ENCODE peak calls at places on chromosomes 1 and 21, in four cellular contexts. A is heart right ventricle, J is Peyer's patch, T is ovary. I is an unnamed sample. For H3K4me1, the result is how much of the 10 kb centered on the place peaks cover.

GRCh38 chr1:117096871-117097842 is 24.4 kb downstream of the TRIM45 start:
- DNase-seq in A (no peak), J (no peak), T (no peak), I (no peak)

GRCh38 chr1:198018529-198018928 is 101.4 kb downstream of the LHX9 start:
- DNase-seq in A (no peak), J (no peak), T (no peak), I (no peak)

GRCh38 chr1:110880708-110881374 is 7.9 kb downstream of the CD53 start:
- DNase-seq in A (no peak), J (no peak), T (no peak), I (no peak)

GRCh38 chr1:155940993-155941844 is at the start of gene RXFP4:
- DNase-seq in A (no peak), J (peak), T (no peak), I (no peak)

GRCh38 chr1:104780470-104781078 is 1030.9 kb downstream of the AMY1C start:
- DNase-seq in A (no peak), J (peak), T (no peak), I (no peak)

GRCh38 chr1:79716481-79716880 is 710.0 kb upstream of the ADGRL4 start:
- DNase-seq in A (no peak), J (no peak), T (no peak), I (no peak)

GRCh38 chr1:145979746-145980435 is 15.4 kb downstream of the POLR3GL start:
- DNase-seq in A (no peak), J (peak), T (no peak), I (no peak)

GRCh38 chr1:197029749-197030148 is 37.3 kb downstream of the F13B start:
- DNase-seq in A (no peak), J (no peak), T (no peak), I (no peak)

GRCh38 chr1:98385691-98386090 is 275.8 kb upstream of the SNX7 start:
- DNase-seq in A (no peak), J (no peak), T (no peak), I (no peak)

GRCh38 chr1:229064320-229064908 is 206.5 kb upstream of the RAB4A start:
- DNase-seq in A (no peak), J (no peak), T (no peak), I (no peak)

GRCh38 chr1:198157241-198157846 is 546 bp downstream of the NEK7 start:
- DNase-seq in A (peak), J (peak), T (peak), I (peak)

GRCh38 chr21:22516230-22516629 is 1518.0 kb downstream of the NCAM2 start:
- DNase-seq in A (no peak), J (no peak), T (no peak), I (no peak)

GRCh38 chr1:15948600-15949452 is 27.1 kb downstream of the ZBTB17 start:
- DNase-seq in A (peak), J (peak), T (peak), I (peak)

GRCh38 chr1:67479146-67479891 is 49.1 kb upstream of the SERBP1 start:
- DNase-seq in A (peak), J (no peak), T (peak), I (peak)

GRCh38 chr1:73635021-73635420 is 563.0 kb downstream of the LRRIQ3 start:
- DNase-seq in A (no peak), J (no peak), T (no peak), I (no peak)

GRCh38 chr1:60541831-60542532 is 468.4 kb upstream of the C1orf87 start:
- DNase-seq in A (no peak), J (no peak), T (no peak), I (no peak)

GRCh38 chr1:94122201-94122970 is 1.4 kb upstream of the ABCA4 start:
- DNase-seq in A (no peak), J (no peak), T (no peak), I (no peak)

GRCh38 chr1:225815526-225816178 is 5.7 kb downstream of the EPHX1 start:
- DNase-seq in A (no peak), J (no peak), T (no peak), I (no peak)

GRCh38 chr21:16304189-16304588 is 574.4 kb downstream of the USP25 start:
- DNase-seq in A (no peak), J (no peak), T (no peak), I (no peak)

GRCh38 chr1:43932786-43933385 is 715 bp upstream of the ARTN start:
- DNase-seq in A (no peak), J (no peak), T (no peak), I (no peak)

GRCh38 chr1:49197081-49197480 is 420.4 kb upstream of the BEND5 start:
- DNase-seq in A (no peak), J (no peak), T (no peak), I (no peak)

GRCh38 chr21:38306407-38306806 is 49.6 kb downstream of the KCNJ15 start:
- DNase-seq in A (no peak), J (no peak), T (no peak), I (no peak)

GRCh38 chr1:31571340-31572295 is 4.7 kb upstream of the TINAGL1 start:
- DNase-seq in A (no peak), J (peak), T (no peak), I (no peak)

GRCh38 chr21:37874481-37874880 is 41.8 kb downstream of the KCNJ6 start:
- DNase-seq in A (no peak), J (no peak), T (no peak), I (no peak)

GRCh38 chr1:183834568-183834967 is 29.6 kb downstream of the RGL1 start:
- DNase-seq in A (no peak), J (no peak), T (peak), I (no peak)

GRCh38 chr1:202086579-202087350 is 36.0 kb upstream of the GPR37L1 start:
- DNase-seq in A (no peak), J (peak), T (no peak), I (no peak)

GRCh38 chr1:169884616-169885015 is 9.1 kb downstream of the SCYL3 start:
- DNase-seq in A (no peak), J (no peak), T (no peak), I (no peak)

GRCh38 chr1:5718716-5719632 is 273.3 kb downstream of the NPHP4 start:
- DNase-seq in A (no peak), J (no peak), T (no peak), I (no peak)

GRCh38 chr1:38512789-38513188 is 346.8 kb downstream of the RRAGC start:
- DNase-seq in A (no peak), J (no peak), T (no peak), I (no peak)

GRCh38 chr1:82226198-82226505 is 425.4 kb downstream of the ADGRL2 start:
- DNase-seq in A (no peak), J (no peak), T (no peak), I (no peak)

GRCh38 chr1:61455400-61455799 is 269.5 kb downstream of the TM2D1 start:
- DNase-seq in A (no peak), J (no peak), T (no peak), I (no peak)

GRCh38 chr1:11794446-11795237 is 11.1 kb downstream of the MTHFR start:
- DNase-seq in A (no peak), J (no peak), T (no peak), I (no peak)

GRCh38 chr1:93707956-93708355 is 26.3 kb upstream of the BCAR3 start:
- DNase-seq in A (no peak), J (no peak), T (no peak), I (no peak)

GRCh38 chr21:26836546-26836945 is 8.7 kb downstream of the ADAMTS1 start:
- DNase-seq in A (no peak), J (no peak), T (no peak), I (no peak)

GRCh38 chr1:7111855-7112254 is 326.6 kb downstream of the CAMTA1 start:
- DNase-seq in A (no peak), J (no peak), T (no peak), I (no peak)

GRCh38 chr1:7113136-7113535 is 327.9 kb downstream of the CAMTA1 start:
- DNase-seq in A (no peak), J (no peak), T (no peak), I (no peak)

GRCh38 chr1:7108251-7108650 is 323.0 kb downstream of the CAMTA1 start:
- DNase-seq in A (no peak), J (no peak), T (no peak), I (no peak)

GRCh38 chr1:7109901-7110300 is 324.6 kb downstream of the CAMTA1 start:
- DNase-seq in A (no peak), J (no peak), T (no peak), I (no peak)

DNA sequence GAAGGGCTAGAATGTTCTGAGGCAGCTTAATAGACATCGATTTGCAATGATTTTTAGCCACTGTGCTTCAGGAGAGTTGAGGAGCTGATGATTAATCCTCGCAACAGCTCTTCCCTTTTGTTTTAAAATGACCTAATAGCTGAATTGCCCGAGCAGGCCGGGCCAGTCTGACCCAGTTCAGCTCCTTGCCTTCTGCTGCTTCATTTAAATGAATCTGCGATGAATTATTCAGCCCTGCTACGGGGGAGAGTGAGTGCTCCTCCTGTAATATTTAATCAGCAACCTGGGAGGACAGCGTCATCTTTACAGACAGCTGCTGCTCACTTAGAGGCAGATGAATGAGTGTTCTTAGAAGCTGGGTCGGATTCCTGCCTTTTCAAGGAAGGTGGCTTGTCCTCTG is 325.1 kb downstream of the CAMTA1 start:
- DNase-seq in A (no peak), J (no peak), T (no peak), I (no peak)
- H3K27ac ChIP-seq in A (no peak), J (no peak), T (no peak), I (no peak)

GRCh38 chr1:53362270-53362669 is 34.4 kb upstream of the LRP8 start:
- DNase-seq in A (no peak), J (no peak), T (peak), I (no peak)

GRCh38 chr1:53365405-53366063 is 37.7 kb upstream of the LRP8 start:
- DNase-seq in A (no peak), J (peak), T (peak), I (no peak)

GRCh38 chr1:53361541-53361961 is 33.7 kb upstream of the LRP8 start:
- DNase-seq in A (no peak), J (peak), T (peak), I (no peak)

GRCh38 chr1:53359934-53360276 is 32.0 kb upstream of the LRP8 start:
- DNase-seq in A (no peak), J (no peak), T (no peak), I (no peak)

GRCh38 chr1:53362851-53363642 is 35.2 kb upstream of the LRP8 start:
- DNase-seq in A (no peak), J (peak), T (peak), I (no peak)
- TF ChIP-seq CTCF in A (no peak), J (no peak), T (no peak), I (no peak)

GRCh38 chr21:34204481-34205439 is 131.4 kb downstream of the MRPS6 start:
- DNase-seq in A (no peak), J (no peak), T (no peak), I (no peak)
- H3K4me1 ChIP-seq in A (under half), J (under half), T (under half), I (under half)

GRCh38 chr21:29237110-29238051 is 61.3 kb upstream of the BACH1 start:
- DNase-seq in A (peak), J (no peak), T (no peak), I (no peak)
- H3K27ac ChIP-seq in A (no peak), J (no peak), T (no peak), I (no peak)

GRCh38 chr1:223363057-223363855 is 720 bp downstream of the SUSD4 start:
- DNase-seq in A (peak), J (no peak), T (peak), I (peak)

GRCh38 chr1:223363856-223364684 is at the start of gene SUSD4:
- DNase-seq in A (peak), J (peak), T (peak), I (peak)

DNA sequence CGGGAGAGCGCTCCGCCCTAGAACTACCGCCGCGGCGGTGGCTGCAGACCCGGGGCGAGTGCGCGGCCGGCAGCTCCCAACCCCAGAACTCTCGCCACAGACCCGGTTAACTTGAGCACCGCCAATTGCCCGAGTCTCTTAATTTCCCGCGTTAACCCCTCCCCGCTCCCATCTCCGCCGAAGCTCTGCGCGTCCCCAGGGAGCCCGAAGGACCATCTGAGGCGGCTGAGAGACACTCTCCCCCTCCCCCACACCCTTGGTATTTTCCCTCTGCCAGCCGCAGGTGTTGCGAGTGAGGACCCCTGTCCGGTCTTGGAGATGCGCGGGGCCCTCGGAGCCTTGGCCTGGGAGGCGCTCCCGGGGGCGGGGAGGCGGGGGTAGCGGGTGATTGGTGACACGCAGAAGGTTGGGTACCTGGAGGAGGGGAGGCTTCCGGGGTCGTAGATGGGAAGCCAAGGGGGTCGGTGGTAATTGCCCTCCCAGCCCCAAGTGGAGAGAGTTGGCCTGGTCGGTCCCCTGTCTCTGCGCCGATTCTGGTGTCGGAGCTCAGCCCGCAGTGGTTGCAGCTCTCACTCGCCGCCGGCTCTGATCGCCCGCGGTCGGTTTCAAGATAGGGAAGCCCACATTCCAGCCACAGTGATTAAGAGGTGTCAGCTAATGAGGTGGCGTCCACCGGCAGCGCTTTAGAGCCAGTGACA is 858 bp upstream of the SUSD4 start:
- DNase-seq in A (peak), J (no peak), T (peak), I (no peak)
- TF ChIP-seq CTCF in A (no peak), J (no peak), T (no peak), I (no peak)

GRCh38 chr21:33954395-33954794 is 38.8 kb upstream of the ATP5PO start:
- DNase-seq in A (no peak), J (no peak), T (no peak), I (no peak)
- H3K4me1 ChIP-seq in A (under half), J (under half), T (under half), I (under half)

I was measured in heart left ventricle.